ENCODE peak calls at places on chromosomes 6 and 20, in six cellular contexts. B is tibial nerve, F is astrocyte of the spinal cord, V is psoas muscle, T is astrocyte of the cerebellum, O is GM12865. J is an unnamed sample.

GRCh38 chr6:109799664-109800063 is 108.6 kb downstream of the FIG4 start:
- DNase-seq in O (peak; percentile 21), V (no peak), B (no peak), F (no peak), T (no peak), J (no peak)

GRCh38 chr6:125793863-125794262 is 3.1 kb downstream of the NCOA7 start:
- DNase-seq in V (no peak), F (no peak), O (peak; percentile 52), T (no peak), B (no peak), J (peak; percentile 32)

GRCh38 chr6:10662742-10663141 is 31.7 kb downstream of the C6orf52 start:
- DNase-seq in O (no peak), T (no peak), V (no peak), B (no peak), F (no peak), J (no peak)

GRCh38 chr6:97919046-97919445 is 636.0 kb upstream of the MMS22L start:
- DNase-seq in B (no peak), O (no peak), T (no peak), F (no peak), V (no peak), J (no peak)

GRCh38 chr20:42938486-42939205 is 251.1 kb downstream of the PTPRT start:
- DNase-seq in F (no peak), B (no peak), V (no peak), T (no peak), O (no peak), J (no peak)

GRCh38 chr6:112501705-112502104 is 154.6 kb downstream of the RFPL4B start:
- DNase-seq in V (peak; percentile 55), O (no peak), T (peak; percentile 23), F (peak; percentile 61), B (no peak), J (no peak)

GRCh38 chr6:41449399-41450245 is 96.6 kb upstream of the FOXP4 start:
- DNase-seq in V (peak; percentile 67), B (peak; percentile 48), T (no peak), F (peak; percentile 32), O (no peak), J (no peak)

GRCh38 chr6:126804255-126805064 is 314.0 kb upstream of the RSPO3 start:
- DNase-seq in O (peak; percentile 54), V (no peak), B (no peak), F (peak; percentile 64), T (peak; percentile 39), J (peak; percentile 50)

GRCh38 chr6:167550936-167551633 is 226.2 kb downstream of the TTLL2 start:
- DNase-seq in O (no peak), B (peak; percentile 88), F (peak; percentile 80), V (peak; percentile 94), T (peak; percentile 42), J (no peak)

GRCh38 chr20:49045440-49046086 is 549 bp upstream of the CSE1L start:
- DNase-seq in T (no peak), F (no peak), B (no peak), V (peak; percentile 67), O (peak; percentile 56), J (peak; percentile 4)

GRCh38 chr6:35547666-35548065 is 35.0 kb upstream of the TULP1 start:
- DNase-seq in O (no peak), T (no peak), V (no peak), F (no peak), B (no peak), J (no peak)

GRCh38 chr20:57952136-57952535 is 242.3 kb upstream of the PMEPA1 start:
- DNase-seq in F (no peak), V (no peak), B (no peak), T (no peak), O (no peak), J (no peak)

GRCh38 chr6:14763139-14763538 is 482.7 kb upstream of the JARID2 start:
- DNase-seq in T (no peak), F (no peak), V (no peak), B (no peak), O (no peak), J (peak; percentile 67)

GRCh38 chr20:18304618-18305017 is 16.3 kb downstream of the ZNF133 start:
- DNase-seq in F (no peak), V (no peak), T (no peak), B (no peak), O (no peak), J (no peak)

GRCh38 chr20:54459279-54459678 is 16.1 kb upstream of the DOK5 start:
- DNase-seq in F (no peak), B (no peak), O (no peak), T (no peak), V (no peak), J (no peak)

GRCh38 chr6:150527100-150527499 is 72.6 kb upstream of the PLEKHG1 start:
- DNase-seq in F (peak; percentile 26), V (no peak), O (no peak), B (no peak), T (no peak), J (peak; percentile 47)

GRCh38 chr20:4091332-4092135 is 76.2 kb upstream of the RNF24 start:
- DNase-seq in O (peak; percentile 46), F (peak; percentile 86), V (peak; percentile 72), T (no peak), B (peak; percentile 46), J (no peak)

GRCh38 chr6:165769884-165770283 is 106.8 kb upstream of the PDE10A start:
- DNase-seq in F (no peak), V (no peak), B (no peak), O (no peak), T (no peak), J (no peak)

GRCh38 chr6:112781236-112781635 is 434.1 kb downstream of the RFPL4B start:
- DNase-seq in V (no peak), T (no peak), O (peak; percentile 3), B (no peak), F (peak; percentile 40), J (no peak)

GRCh38 chr6:108175176-108175591 is 9.4 kb downstream of the NR2E1 start:
- DNase-seq in F (no peak), V (no peak), B (no peak), T (no peak), O (no peak), J (no peak)

GRCh38 chr6:157381631-157382621 is 936 bp downstream of the ZDHHC14 start:
- DNase-seq in O (peak; percentile 63), T (no peak), V (peak; percentile 81), F (peak; percentile 49), B (peak; percentile 45), J (peak; percentile 50)

GRCh38 chr20:35572838-35573237 is 31.0 kb downstream of the ERGIC3 start:
- DNase-seq in V (no peak), T (no peak), B (no peak), O (no peak), F (no peak), J (no peak)

DNA sequence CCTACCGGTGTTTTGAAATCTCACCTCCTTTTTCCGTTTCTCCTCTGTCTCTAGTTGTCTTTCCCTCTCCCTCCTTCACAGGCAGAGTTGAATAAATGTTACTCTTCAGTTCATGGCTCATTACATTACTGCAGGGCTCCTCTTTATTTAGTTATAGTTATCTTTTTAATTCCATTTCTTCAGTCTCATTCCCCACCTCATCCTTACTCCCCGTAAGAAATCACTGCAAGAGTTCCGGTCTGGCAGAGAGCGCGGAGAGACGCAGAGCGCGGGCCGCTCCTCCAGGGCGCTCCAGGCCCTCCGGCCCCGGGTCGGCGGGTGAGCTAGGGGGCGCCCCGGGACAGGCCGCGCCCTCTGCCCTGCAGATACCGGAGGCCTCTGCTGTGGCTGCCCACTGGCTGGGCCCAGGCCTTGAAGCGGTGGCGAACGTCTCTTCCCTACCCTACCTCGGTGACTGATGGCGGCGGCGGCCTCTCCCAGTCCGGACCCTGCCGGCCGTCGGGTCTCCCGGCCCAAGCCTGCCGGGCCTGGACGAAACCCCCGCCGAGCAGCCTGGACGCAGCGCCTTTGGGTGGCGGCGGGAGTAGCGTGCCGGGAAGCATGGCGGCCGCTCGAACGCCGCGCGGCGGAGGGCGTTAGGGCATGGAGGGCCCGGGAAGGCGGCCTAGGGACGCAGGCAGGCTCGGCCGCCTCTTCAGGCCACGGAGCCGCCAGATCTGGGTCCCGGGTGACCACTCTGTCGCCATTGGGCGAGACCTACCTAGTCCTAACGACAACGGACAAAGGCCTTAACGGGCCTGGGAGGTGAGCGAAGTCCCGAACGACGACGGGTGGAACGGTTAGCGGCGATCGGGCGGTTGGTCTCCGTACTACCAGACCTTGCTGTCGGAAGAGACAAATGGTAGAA is 16.4 kb upstream of the HMGN4 start:
- DNase-seq in B (peak; percentile 53), T (no peak), F (peak; percentile 84), V (peak; percentile 93), O (peak; percentile 94), J (peak; percentile 90)
- TF ChIP-seq CTCF in B (peak; percentile 31), T (peak; percentile 25), F (no peak), V (peak; percentile 39), O (peak; percentile 49), J (peak; percentile 21)

GRCh38 chr20:63253065-63253437 is 1.2 kb downstream of the NKAIN4 start:
- DNase-seq in V (no peak), T (no peak), O (no peak), B (no peak), F (no peak), J (no peak)
- H3K4me3 ChIP-seq in V (peak overlapping the region; percentile 44), T (no peak overlapping the region), O (no peak overlapping the region), B (no peak overlapping the region), F (no peak overlapping the region), J (no peak overlapping the region)

GRCh38 chr20:32470940-32471339 is 112.8 kb downstream of the ASXL1 start:
- DNase-seq in B (no peak), F (no peak), T (no peak), O (no peak), V (no peak), J (no peak)

GRCh38 chr20:32468313-32468640 is 110.1 kb downstream of the ASXL1 start:
- DNase-seq in B (no peak), O (no peak), T (no peak), V (no peak), F (no peak), J (no peak)

GRCh38 chr20:32472581-32473207 is 112.4 kb downstream of the NOL4L start:
- DNase-seq in V (no peak), T (no peak), O (no peak), B (no peak), F (no peak), J (no peak)

GRCh38 chr20:32468860-32469259 is 110.7 kb downstream of the ASXL1 start:
- DNase-seq in T (no peak), O (no peak), F (no peak), B (no peak), V (no peak), J (no peak)

GRCh38 chr20:32470025-32470861 is 112.1 kb downstream of the ASXL1 start:
- DNase-seq in T (no peak), B (no peak), O (peak; percentile 70), F (peak; percentile 88), V (peak; percentile 74), J (peak; percentile 67)
- TF ChIP-seq CTCF in T (peak; percentile 49), B (no peak), O (no peak), F (peak; percentile 70), V (peak; percentile 46), J (peak; percentile 40)

DNA sequence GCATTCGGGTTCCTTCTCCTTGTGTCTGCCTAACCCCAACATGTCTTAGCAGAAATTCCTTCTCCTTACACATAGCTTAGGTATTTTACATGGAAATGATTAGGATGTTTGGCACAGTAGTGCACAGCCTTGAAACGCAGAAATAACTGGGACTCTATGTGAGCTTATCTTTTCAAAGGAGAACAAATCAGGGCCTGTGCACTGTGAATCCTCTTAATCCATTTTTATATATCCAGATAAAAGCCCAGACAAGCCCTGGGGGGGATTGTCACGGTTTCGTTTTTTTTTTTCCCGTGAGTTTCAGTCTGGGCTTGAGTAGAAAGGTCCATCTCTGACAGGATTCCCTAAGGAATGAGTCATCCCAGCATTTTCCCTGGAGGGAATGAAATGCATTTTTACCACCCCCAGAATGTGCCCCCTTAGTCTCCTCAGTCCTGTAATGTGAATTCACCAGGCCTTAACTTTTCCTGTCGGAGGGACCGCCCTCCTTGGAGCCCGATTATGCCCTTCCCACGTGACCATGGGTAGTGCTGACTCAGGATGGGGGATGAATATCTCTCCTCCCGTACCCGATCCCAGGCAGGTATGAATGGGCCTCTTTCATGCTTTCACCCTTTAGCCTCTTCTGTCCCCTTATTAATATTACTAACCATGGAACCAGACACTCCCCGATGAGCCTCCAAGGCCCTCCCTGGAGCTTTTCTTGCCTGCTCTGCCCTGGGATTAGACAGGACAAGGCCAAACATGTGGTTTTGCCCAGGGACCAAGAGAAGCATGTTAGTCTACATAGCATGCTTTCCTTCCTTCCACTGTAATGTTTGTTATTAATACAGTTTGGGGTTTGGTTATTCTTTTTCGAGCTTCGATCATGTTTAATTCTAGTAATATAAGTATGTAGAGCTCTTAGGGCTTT is 23.9 kb upstream of the NAA20 start:
- DNase-seq in F (peak; percentile 89), V (no peak), B (no peak), T (peak; percentile 73), O (no peak), J (peak; percentile 85)
- H3K4me3 ChIP-seq in F (no peak overlapping the region), V (peak overlapping the region; percentile 17), B (no peak overlapping the region), T (peak overlapping the region; percentile 4), O (no peak overlapping the region), J (peak overlapping the region; percentile 14)

J was measured in foreskin fibroblast.